ENCODE peak calls at places on chromosome 18, in seven cellular contexts. L is H1, V is neuronal stem cell, F is H9, D is IMR-90, N is mesendoderm, Y is mesenchymal stem cell. U is an unnamed sample.

GRCh38 chr18:36532815-36533214 is 235.3 kb downstream of the FHOD3 start:
- DNase-seq in L (no peak), V (no peak), F (peak), D (no peak), N (no peak), Y (no peak), U (no peak)

GRCh38 chr18:39053569-39053968 is 1488.0 kb upstream of the CELF4 start:
- DNase-seq in L (no peak), V (no peak), F (no peak), D (no peak), N (no peak), Y (no peak), U (no peak)

GRCh38 chr18:22983175-22983574 is 50.0 kb downstream of the RBBP8 start:
- DNase-seq in L (no peak), V (no peak), F (no peak), D (peak), N (peak), Y (peak), U (no peak)

GRCh38 chr18:77127769-77128671 is 4.6 kb downstream of the MBP start:
- DNase-seq in L (no peak), V (no peak), F (no peak), D (peak), N (no peak), Y (peak), U (no peak)

GRCh38 chr18:59605633-59606192 is 91.5 kb downstream of the CCBE1 start:
- DNase-seq in L (no peak), V (no peak), F (no peak), D (peak), N (no peak), Y (no peak), U (no peak)

GRCh38 chr18:57353940-57354461 is 1.6 kb downstream of the ST8SIA3 start:
- DNase-seq in L (peak), V (peak), F (peak), D (peak), N (peak), Y (peak), U (peak)

GRCh38 chr18:36934884-36935283 is 106.0 kb downstream of the KIAA1328 start:
- DNase-seq in L (no peak), V (no peak), F (no peak), D (peak), N (no peak), Y (peak), U (no peak)

GRCh38 chr18:8895987-8896619 is 190.7 kb downstream of the MTCL1 start:
- DNase-seq in L (no peak), V (no peak), F (no peak), D (peak), N (no peak), Y (peak), U (no peak)

GRCh38 chr18:58310517-58310916 is 266.5 kb downstream of the NEDD4L start:
- DNase-seq in L (no peak), V (no peak), F (no peak), D (no peak), N (no peak), Y (peak), U (peak)

DNA sequence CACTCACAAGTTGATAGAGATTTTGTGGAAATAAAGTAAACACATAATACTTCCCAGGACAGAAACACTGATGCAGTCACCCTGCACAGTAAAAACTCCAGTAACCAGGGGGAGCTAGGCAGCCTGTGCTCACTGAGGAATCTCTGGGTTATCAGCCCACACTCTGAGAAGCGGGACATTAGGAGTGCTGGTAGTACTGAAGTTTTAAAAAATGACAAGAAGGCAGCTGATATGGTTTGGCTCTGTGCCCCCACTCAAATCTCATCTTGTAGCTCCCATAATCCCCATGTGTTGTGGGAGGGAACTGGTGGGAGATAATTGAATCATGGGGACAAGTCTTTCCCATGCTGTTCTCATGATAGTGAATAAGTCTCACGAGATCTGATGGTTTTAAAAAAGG is 31.4 kb downstream of the KCTD1 start:
- DNase-seq in L (no peak), V (no peak), F (no peak), D (peak), N (peak), Y (no peak), U (no peak)
- H3K18ac ChIP-seq in L (no peak), V (no peak), F (no peak), D (no peak), N (no peak), Y (no peak), U (no peak)

GRCh38 chr18:11989966-11990380 is 8.7 kb downstream of the IMPA2 start:
- DNase-seq in L (no peak), V (no peak), F (no peak), D (no peak), N (peak), Y (no peak), U (no peak)
- H3K23ac ChIP-seq in L (no peak), V (no peak), F (no peak), D (no peak), N (no peak), Y (no peak), U (no peak)

GRCh38 chr18:42814618-42815017 is 300.9 kb downstream of the RIT2 start:
- DNase-seq in L (no peak), V (no peak), F (no peak), D (no peak), N (no peak), Y (no peak), U (no peak)

GRCh38 chr18:42813570-42813969 is 301.9 kb downstream of the RIT2 start:
- DNase-seq in L (no peak), V (no peak), F (no peak), D (no peak), N (no peak), Y (peak), U (no peak)

DNA sequence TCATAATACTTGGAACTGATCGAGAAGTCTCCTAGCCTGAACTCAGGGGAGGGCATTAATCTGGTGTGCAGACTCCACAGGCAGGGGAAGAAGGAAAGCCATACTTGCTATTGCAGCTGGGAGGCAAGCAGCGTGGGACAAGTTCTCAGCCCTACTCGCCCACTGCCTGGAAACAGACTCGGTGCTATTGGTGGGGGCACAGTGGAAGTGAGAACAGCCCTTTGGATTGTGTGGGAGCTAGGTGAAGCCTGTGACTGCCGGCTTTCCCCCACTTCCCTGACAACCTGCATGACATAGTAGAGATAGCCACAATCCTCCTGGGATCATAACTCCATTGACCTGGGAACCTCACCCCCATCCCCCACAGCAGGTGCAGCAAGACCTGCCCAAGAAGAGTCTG is 301.3 kb downstream of the RIT2 start:
- DNase-seq in L (no peak), V (no peak), F (no peak), D (no peak), N (no peak), Y (no peak), U (no peak)
- H3K18ac ChIP-seq in L (peak), V (peak), F (no peak), D (no peak), N (no peak), Y (no peak), U (no peak)

GRCh38 chr18:28175047-28175929 is 1.6 kb downstream of the CDH2 start:
- DNase-seq in L (no peak), V (peak), F (peak), D (peak), N (peak), Y (peak), U (no peak)
- H3K23ac ChIP-seq in L (no peak), V (peak), F (no peak), D (no peak), N (peak), Y (no peak), U (peak)

U was measured in trophoblast cell.